ENCODE peak calls at places on chromosomes 3 and 15, in seven cellular contexts. I, E, V, W, Z, T and R are unnamed samples.
A peak's percentile ranks its signal among the peaks of the same experiment; 100 is the strongest.

GRCh38 chr3:97984061-97984460 is 11.8 kb upstream of the RIOX2 start:
- DNase-seq in V (no peak), Z (no peak), I (no peak), E (no peak), T (no peak), W (no peak), R (no peak)

GRCh38 chr3:63387568-63387967 is 109.5 kb downstream of the SYNPR start:
- DNase-seq in T (no peak), Z (no peak), W (peak; percentile 30), I (no peak), V (peak; percentile 84), E (peak; percentile 4), R (peak; percentile 59)

GRCh38 chr3:86923071-86923476 is 67.9 kb downstream of the VGLL3 start:
- DNase-seq in I (no peak), W (peak; percentile 72), V (peak; percentile 85), T (peak; percentile 75), Z (peak; percentile 29), E (peak; percentile 60), R (peak; percentile 49)

GRCh38 chr3:125403789-125404188 is 28.7 kb upstream of the ZNF148 start:
- DNase-seq in W (peak; percentile 28), I (no peak), T (peak; percentile 52), E (no peak), Z (no peak), V (peak; percentile 54), R (no peak)

GRCh38 chr15:62986948-62987347 is 55.6 kb upstream of the TPM1 start:
- DNase-seq in I (no peak), Z (no peak), T (no peak), W (no peak), V (no peak), E (no peak), R (no peak)

GRCh38 chr3:183500981-183501704 is 54.4 kb downstream of the KLHL6 start:
- DNase-seq in E (no peak), W (no peak), I (no peak), Z (no peak), T (no peak), V (no peak), R (no peak)

GRCh38 chr3:116018651-116019050 is 395.3 kb downstream of the GAP43 start:
- DNase-seq in T (peak; percentile 45), W (no peak), E (no peak), V (peak; percentile 47), Z (no peak), I (no peak), R (peak; percentile 32)

GRCh38 chr15:31237042-31237324 is 89.7 kb upstream of the KLF13 start:
- DNase-seq in W (no peak), Z (no peak), E (no peak), I (no peak), T (no peak), V (peak; percentile 15), R (no peak)

GRCh38 chr3:13856006-13856405 is 23.9 kb downstream of the WNT7A start:
- DNase-seq in I (no peak), E (no peak), V (no peak), W (no peak), Z (no peak), T (no peak), R (no peak)

GRCh38 chr3:122019493-122019892 is 2.6 kb downstream of the ILDR1 start:
- DNase-seq in W (no peak), E (no peak), I (no peak), V (no peak), Z (no peak), T (no peak), R (no peak)

GRCh38 chr15:101138913-101139880 is 112.7 kb downstream of the CHSY1 start:
- DNase-seq in T (peak; percentile 62), V (peak; percentile 90), E (no peak), W (no peak), I (peak; percentile 51), Z (no peak), R (peak; percentile 88)

GRCh38 chr15:76431936-76432335 is 95.4 kb downstream of the ISL2 start:
- DNase-seq in T (peak; percentile 22), E (no peak), V (peak; percentile 71), W (no peak), I (no peak), Z (no peak), R (peak; percentile 16)

GRCh38 chr3:113728661-113729060 is 17.4 kb downstream of the NAA50 start:
- DNase-seq in I (no peak), V (no peak), Z (no peak), W (no peak), T (no peak), E (no peak), R (no peak)

GRCh38 chr3:186307594-186307993 is 54.4 kb downstream of the DGKG start:
- DNase-seq in T (peak; percentile 52), Z (peak; percentile 24), V (peak; percentile 49), W (peak; percentile 72), I (no peak), E (peak; percentile 75), R (peak; percentile 55)

GRCh38 chr15:63050737-63051700 is 8.5 kb downstream of the TPM1 start:
- DNase-seq in T (peak; percentile 88), E (peak; percentile 79), Z (peak; percentile 96), V (peak; percentile 84), W (peak; percentile 87), I (peak; percentile 70), R (peak; percentile 83)

GRCh38 chr3:13747627-13748026 is 132.2 kb downstream of the WNT7A start:
- DNase-seq in Z (no peak), W (no peak), T (no peak), E (no peak), V (no peak), I (no peak), R (no peak)

GRCh38 chr3:49512791-49513355 is 41.4 kb upstream of the BSN start:
- DNase-seq in E (no peak), I (no peak), V (no peak), Z (no peak), W (no peak), T (no peak), R (no peak)

GRCh38 chr3:155704041-155704440 is 40.8 kb downstream of the PLCH1 start:
- DNase-seq in V (peak; percentile 38), E (no peak), I (no peak), Z (no peak), W (no peak), T (no peak), R (peak; percentile 22)

GRCh38 chr3:62529230-62529629 is 155.9 kb upstream of the FEZF2 start:
- DNase-seq in Z (peak; percentile 2), I (peak; percentile 26), V (peak; percentile 19), T (peak; percentile 8), E (peak; percentile 43), W (peak; percentile 15), R (peak; percentile 22)

GRCh38 chr3:16462679-16463078 is 50.8 kb downstream of the RFTN1 start:
- DNase-seq in T (no peak), V (no peak), W (no peak), Z (no peak), I (no peak), E (no peak), R (no peak)

GRCh38 chr3:10437995-10438901 is 67.1 kb downstream of the ATP2B2 start:
- DNase-seq in I (no peak), V (peak; percentile 95), E (peak; percentile 15), W (no peak), T (peak; percentile 96), Z (no peak), R (peak; percentile 83)

GRCh38 chr3:149223461-149223820 is 1.8 kb upstream of the CP start:
- DNase-seq in E (no peak), V (no peak), T (no peak), I (no peak), W (no peak), Z (no peak), R (no peak)

GRCh38 chr15:42704492-42704926 is 32.4 kb downstream of the CDAN1 start:
- DNase-seq in E (peak; percentile 83), I (peak; percentile 69), T (peak; percentile 73), W (peak; percentile 78), Z (peak; percentile 66), V (peak; percentile 53), R (peak; percentile 60)

DNA sequence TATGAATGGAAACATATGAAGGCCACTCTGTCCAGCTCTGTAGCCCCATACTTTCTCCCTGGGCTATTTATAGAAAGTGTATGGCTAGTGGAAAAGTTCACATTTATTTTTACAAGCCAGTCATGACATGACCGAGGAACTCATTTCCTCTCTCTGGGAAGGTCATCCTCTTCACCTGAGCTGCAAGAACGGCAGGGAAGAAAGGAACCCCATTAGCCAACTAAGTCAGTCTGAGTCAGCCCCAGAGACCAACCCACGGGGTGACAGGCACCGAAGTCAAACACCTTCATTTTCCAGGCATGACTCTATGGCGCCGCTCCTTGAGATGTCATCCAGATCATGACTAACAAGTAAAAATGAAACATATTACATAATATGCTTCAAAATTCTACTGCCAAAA is 4.8 kb downstream of the PAQR9 start:
- DNase-seq in I (no peak), Z (peak; percentile 75), T (peak; percentile 49), E (peak; percentile 24), V (peak; percentile 82), W (peak; percentile 68), R (peak; percentile 30)
- TF ChIP-seq CTCF in I (no peak), Z (peak; percentile 21), T (no peak), E (no peak), V (no peak), W (no peak), R (no peak)

GRCh38 chr3:151421956-151422355 is 37.4 kb upstream of the P2RY12 start:
- DNase-seq in I (no peak), V (no peak), W (no peak), Z (no peak), E (no peak), T (no peak), R (no peak)
- TF ChIP-seq CTCF in I (no peak), V (no peak), W (no peak), Z (no peak), E (no peak), T (no peak), R (peak; percentile 9)

DNA sequence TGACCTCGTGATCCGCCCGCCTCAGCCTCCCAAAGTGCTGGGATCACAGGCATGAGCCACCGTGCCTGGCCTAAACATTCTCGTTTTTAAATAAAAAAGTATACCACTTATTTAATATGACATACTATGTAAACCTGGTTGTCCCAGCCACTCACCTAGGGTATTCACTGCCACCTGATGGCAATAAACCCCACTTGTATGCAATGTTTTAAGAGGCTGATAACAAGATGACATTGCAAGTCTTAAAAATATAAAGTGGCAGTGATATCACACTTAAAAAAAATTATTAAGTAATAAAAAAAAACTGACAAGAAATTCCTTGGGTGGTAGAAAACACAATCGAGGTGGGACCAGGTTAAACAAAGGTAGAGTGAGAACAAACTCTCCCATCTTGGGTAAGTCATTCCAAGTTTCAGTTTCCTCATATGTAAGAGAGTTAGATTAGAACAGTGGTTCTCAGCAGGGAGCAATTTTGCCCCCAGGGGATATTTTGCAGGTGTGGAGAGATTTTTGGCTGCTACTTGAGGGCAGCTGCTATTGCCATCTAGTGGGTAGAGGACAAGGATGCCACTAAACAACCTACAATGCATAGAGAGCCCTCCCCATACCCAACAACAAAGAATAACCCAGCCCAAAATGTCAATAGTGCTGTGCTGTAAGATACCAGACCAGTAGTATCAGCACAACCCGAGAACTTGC is 14.5 kb downstream of the ARF4 start:
- DNase-seq in W (no peak), I (no peak), V (no peak), Z (peak; percentile 28), T (no peak), E (no peak), R (no peak)
- TF ChIP-seq CTCF in W (peak; percentile 20), I (no peak), V (peak; percentile 11), Z (no peak), T (no peak), E (peak; percentile 29), R (peak; percentile 35)

DNA sequence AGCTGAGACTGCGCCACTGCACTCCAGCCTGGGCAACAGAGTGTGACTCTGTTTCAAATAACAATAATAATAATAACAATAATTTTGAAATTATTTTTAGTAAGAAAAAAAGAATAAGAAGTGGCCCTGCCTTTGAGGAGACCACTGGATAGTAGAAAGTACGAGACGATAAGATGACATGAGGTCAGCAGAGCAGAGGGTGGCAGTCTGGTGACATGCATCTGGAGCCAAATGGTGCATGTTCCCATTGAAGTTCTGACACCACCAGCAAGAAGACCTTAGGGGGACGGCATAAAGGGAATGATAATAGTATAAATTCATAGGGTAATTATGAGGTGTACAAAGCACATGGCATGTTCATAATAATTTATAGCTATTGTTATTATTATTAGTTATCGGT is 542.2 kb upstream of the TBL1XR1 start:
- DNase-seq in W (no peak), E (no peak), I (no peak), V (no peak), T (no peak), Z (no peak), R (no peak)
- TF ChIP-seq CTCF in W (no peak), E (no peak), I (no peak), V (no peak), T (no peak), Z (no peak), R (no peak)